ENCODE peak calls at places on chromosomes 12 and 14, in eight cellular contexts. T is heart right ventricle, Q is endothelial cell of umbilical vein, P is breast epithelium, B is lung, L is SK-N-SH, S is psoas muscle, A is upper lobe of left lung. I is an unnamed sample. For H3K4me1, the result is how much of the 10 kb centered on the place peaks cover.

GRCh38 chr14:89240414-89240813 is 176.6 kb downstream of the FOXN3 start:
- DNase-seq in Q (peak), A (no peak), S (no peak), T (no peak), L (no peak), B (no peak), P (no peak), I (no peak)

GRCh38 chr12:123907726-123908476 is 64.7 kb downstream of the CCDC92 start:
- DNase-seq in S (no peak), L (no peak), Q (no peak), B (no peak), A (no peak), T (no peak), P (no peak), I (no peak)

GRCh38 chr12:639566-639965 is 23.7 kb downstream of the NINJ2 start:
- DNase-seq in P (no peak), A (no peak), B (no peak), L (no peak), T (no peak), S (peak), Q (no peak), I (no peak)

GRCh38 chr14:51981218-51981854 is 8.0 kb upstream of the RTRAF start:
- DNase-seq in L (no peak), Q (no peak), B (no peak), P (no peak), T (no peak), A (no peak), S (no peak), I (no peak)

GRCh38 chr14:71606575-71606974 is 325.7 kb upstream of the RGS6 start:
- DNase-seq in T (no peak), P (no peak), S (no peak), L (no peak), B (no peak), A (no peak), Q (no peak), I (no peak)

GRCh38 chr14:77259025-77259715 is 11.8 kb downstream of the NGB start:
- DNase-seq in A (no peak), L (no peak), B (no peak), T (no peak), Q (no peak), P (no peak), S (no peak), I (no peak)

GRCh38 chr14:98144964-98145363 is 1127.0 kb downstream of the BCL11B start:
- DNase-seq in A (no peak), B (no peak), T (no peak), S (no peak), P (no peak), L (no peak), Q (no peak), I (no peak)

GRCh38 chr12:93819048-93819491 is 141.9 kb downstream of the CRADD start:
- DNase-seq in L (no peak), S (peak), T (peak), Q (no peak), B (peak), A (peak), P (no peak), I (no peak)

GRCh38 chr14:101716077-101716950 is 45.2 kb upstream of the PPP2R5C start:
- DNase-seq in B (peak), L (no peak), T (no peak), P (no peak), Q (no peak), S (no peak), A (peak), I (no peak)

GRCh38 chr14:74380172-74380571 is 31.9 kb downstream of the VRTN start:
- DNase-seq in Q (no peak), A (no peak), T (no peak), B (no peak), L (no peak), P (no peak), S (no peak), I (no peak)

GRCh38 chr14:33567003-33567735 is 383.7 kb downstream of the EGLN3 start:
- DNase-seq in T (no peak), A (no peak), B (no peak), P (no peak), S (no peak), Q (peak), L (no peak), I (no peak)

GRCh38 chr14:94394594-94395305 is 6.3 kb upstream of the SERPINA1 start:
- DNase-seq in A (peak), P (no peak), T (peak), L (no peak), B (peak), Q (no peak), S (peak), I (no peak)

GRCh38 chr14:55540847-55541773 is 38.9 kb upstream of the KTN1 start:
- DNase-seq in T (no peak), A (no peak), S (no peak), P (no peak), L (no peak), Q (peak), B (no peak), I (no peak)

GRCh38 chr14:72615511-72616121 is 278.3 kb downstream of the DPF3 start:
- DNase-seq in Q (peak), T (no peak), B (no peak), P (no peak), L (no peak), S (peak), A (no peak), I (no peak)

GRCh38 chr12:86713121-86713520 is 456.9 kb upstream of the MGAT4C start:
- DNase-seq in S (no peak), Q (no peak), L (no peak), B (no peak), P (no peak), A (no peak), T (no peak), I (no peak)

GRCh38 chr14:65840118-65840751 is 427.7 kb downstream of the FUT8 start:
- DNase-seq in T (peak), Q (no peak), L (no peak), P (no peak), B (no peak), S (no peak), A (peak), I (no peak)

DNA sequence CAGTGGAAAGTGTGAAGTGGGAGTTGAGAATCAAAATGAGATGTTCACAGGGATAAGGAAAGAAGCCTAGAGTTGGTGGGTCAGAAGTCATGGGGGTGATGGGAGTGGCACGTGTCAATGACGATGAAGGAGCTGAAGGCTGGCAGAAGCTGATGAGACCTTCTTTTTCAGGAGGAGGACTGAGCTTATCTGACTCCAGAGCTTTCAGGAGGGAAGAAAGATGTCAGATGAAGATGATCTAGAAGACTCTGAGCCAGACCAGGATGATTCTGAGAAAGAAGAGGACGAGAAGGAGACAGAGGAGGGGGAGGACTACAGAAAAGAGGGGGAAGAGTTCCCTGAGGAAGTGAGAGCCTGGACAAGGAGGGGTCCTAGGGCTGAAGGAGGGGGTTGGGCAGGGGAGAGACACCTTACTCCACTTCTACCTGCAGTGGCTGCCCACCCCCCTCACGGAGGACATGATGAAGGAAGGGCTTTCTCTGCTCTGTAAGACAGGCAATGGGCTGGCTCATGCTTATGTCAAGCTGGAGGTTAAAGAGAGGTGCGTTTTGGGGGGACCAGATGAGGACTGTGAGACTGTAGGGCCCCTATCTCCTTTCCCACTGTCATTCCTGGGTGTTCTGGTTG is 905 bp downstream of the LRRC23 start:
- DNase-seq in S (no peak), B (no peak), Q (no peak), A (no peak), T (no peak), P (no peak), L (no peak), I (no peak)
- H3K4me3 ChIP-seq in S (peak), B (no peak), Q (no peak), A (peak), T (peak), P (no peak), L (peak), I (peak)

GRCh38 chr12:117240356-117240755 is 50.1 kb upstream of the FBXO21 start:
- DNase-seq in S (no peak), T (no peak), Q (no peak), A (no peak), B (no peak), L (no peak), P (no peak), I (no peak)
- H3K4me1 ChIP-seq in S (under half), T (under half), Q (under half), A (under half), B (under half), L (under half), P (under half), I (under half)

DNA sequence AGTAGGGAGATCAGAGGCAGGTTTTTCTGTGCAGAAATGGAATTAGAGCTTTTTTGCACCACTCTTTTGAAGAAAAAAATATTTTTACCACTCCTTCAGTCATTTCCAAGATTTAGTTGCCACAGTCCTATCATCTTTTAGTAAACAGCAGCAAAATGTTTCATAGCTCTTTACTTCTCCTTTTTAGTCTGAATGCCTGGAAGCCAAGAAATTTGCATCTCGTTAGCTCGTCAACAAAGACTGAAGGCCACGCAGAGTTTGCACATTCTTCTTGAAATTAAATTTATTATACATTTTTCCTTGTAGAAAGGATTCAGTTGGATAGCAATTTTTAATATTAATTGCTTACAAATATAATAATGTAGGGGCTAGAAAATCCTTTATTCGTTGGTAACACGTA is 544.5 kb upstream of the ATP2B1 start:
- DNase-seq in L (no peak), Q (no peak), S (no peak), B (no peak), T (no peak), P (no peak), A (no peak), I (no peak)
- H3K4me3 ChIP-seq in L (no peak), Q (no peak), S (no peak), B (no peak), T (no peak), P (no peak), A (no peak), I (no peak)

DNA sequence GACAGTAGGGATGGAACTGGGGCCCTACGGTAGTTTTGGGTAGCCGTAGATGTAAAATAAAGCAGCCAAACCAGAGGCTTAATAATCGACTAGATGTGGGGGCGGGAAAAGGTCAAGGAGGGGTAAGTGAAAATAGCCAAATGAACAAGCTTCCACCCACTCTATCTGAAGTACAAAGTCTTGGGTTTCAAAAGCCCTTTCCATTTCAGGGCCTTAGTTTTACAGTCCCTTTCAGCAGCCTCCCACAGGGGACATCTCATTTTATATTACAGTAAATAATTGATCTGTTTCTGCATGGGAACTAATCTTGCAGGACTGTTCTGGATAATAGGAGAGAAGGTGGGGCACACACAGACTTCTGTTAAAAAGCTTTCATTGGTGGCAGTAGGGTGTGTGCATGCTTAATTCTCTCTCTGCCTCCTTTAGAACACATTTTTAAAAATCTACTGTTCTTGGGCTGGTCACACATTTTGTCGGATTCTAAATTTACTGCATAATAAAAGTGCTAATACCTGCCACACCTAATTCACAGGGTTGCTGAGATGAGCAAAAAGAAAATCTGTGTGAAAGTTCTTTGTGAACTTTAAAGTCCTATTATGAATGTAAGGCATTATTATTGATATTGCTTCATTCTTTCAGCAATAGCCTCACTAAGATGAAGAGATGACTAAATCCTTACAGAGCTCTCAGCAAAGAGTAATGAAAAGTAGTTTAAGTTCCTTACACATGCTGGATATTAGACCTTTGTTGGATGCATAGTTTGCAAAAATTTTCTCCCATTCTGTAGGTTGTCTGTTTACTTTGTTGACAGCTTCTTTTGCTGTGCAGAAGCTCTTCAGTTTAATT is 104.6 kb downstream of the ITPR2 start:
- DNase-seq in T (no peak), B (no peak), Q (no peak), A (no peak), P (no peak), L (no peak), S (no peak), I (no peak)
- H3K4me1 ChIP-seq in T (under half), B (under half), Q (half or more), A (under half), P (under half), L (under half), S (under half), I (under half)

GRCh38 chr14:61438860-61439765 is 117.7 kb downstream of the PRKCH start:
- DNase-seq in B (peak), S (peak), T (peak), L (no peak), P (peak), A (peak), Q (peak), I (peak)
- H3K4me3 ChIP-seq in B (no peak), S (no peak), T (peak), L (no peak), P (no peak), A (peak), Q (peak), I (no peak)

I was measured in CD4-positive, alpha-beta memory T cell.